ENCODE peak calls at places on chromosomes 1 and 21, in five cellular contexts. One of them, this sample, is unnamed.

GRCh38 chr21:25563399-25564116 is 43.7 kb downstream of the MRPL39 start:
- DNase-seq in CD8-positive, alpha-beta T cell: no peak
- DNase-seq in IMR-90: no peak
- DNase-seq in CD8-positive, alpha-beta memory T cell: peak; percentile 54
- DNase-seq in right cardiac atrium: no peak
- DNase-seq in this sample: no peak

GRCh38 chr1:23864801-23865542 is 3.1 kb downstream of the FUCA1 start:
- DNase-seq in right cardiac atrium: no peak
- DNase-seq in CD8-positive, alpha-beta memory T cell: no peak
- DNase-seq in IMR-90: no peak
- DNase-seq in CD8-positive, alpha-beta T cell: no peak
- DNase-seq in this sample: no peak

GRCh38 chr1:32215629-32216505 is 6.3 kb downstream of the TMEM234 start:
- DNase-seq in CD8-positive, alpha-beta memory T cell: peak; percentile 66
- DNase-seq in CD8-positive, alpha-beta T cell: peak; percentile 62
- DNase-seq in IMR-90: peak; percentile 66
- DNase-seq in right cardiac atrium: peak; percentile 74
- DNase-seq in this sample: peak; percentile 44

GRCh38 chr1:231001892-231002291 is 23.0 kb downstream of the ARV1 start:
- DNase-seq in CD8-positive, alpha-beta T cell: no peak
- DNase-seq in right cardiac atrium: no peak
- DNase-seq in IMR-90: no peak
- DNase-seq in CD8-positive, alpha-beta memory T cell: no peak
- DNase-seq in this sample: no peak

GRCh38 chr1:33258788-33259274 is 2.5 kb downstream of the ZNF362 start:
- DNase-seq in CD8-positive, alpha-beta memory T cell: peak; percentile 23
- DNase-seq in CD8-positive, alpha-beta T cell: no peak
- DNase-seq in right cardiac atrium: no peak
- DNase-seq in IMR-90: no peak
- DNase-seq in this sample: no peak

GRCh38 chr1:44328767-44329416 is 26.2 kb downstream of the ERI3 start:
- DNase-seq in CD8-positive, alpha-beta T cell: no peak
- DNase-seq in right cardiac atrium: no peak
- DNase-seq in IMR-90: no peak
- DNase-seq in CD8-positive, alpha-beta memory T cell: no peak
- DNase-seq in this sample: no peak

GRCh38 chr1:2544093-2544874 is 11.9 kb upstream of the TNFRSF14 start:
- DNase-seq in CD8-positive, alpha-beta T cell: no peak
- DNase-seq in right cardiac atrium: peak; percentile 76
- DNase-seq in IMR-90: no peak
- DNase-seq in CD8-positive, alpha-beta memory T cell: no peak
- DNase-seq in this sample: no peak

GRCh38 chr1:160217466-160218165 is 12.4 kb downstream of the PEA15 start:
- DNase-seq in CD8-positive, alpha-beta memory T cell: no peak
- DNase-seq in IMR-90: no peak
- DNase-seq in CD8-positive, alpha-beta T cell: no peak
- DNase-seq in right cardiac atrium: peak; percentile 74
- DNase-seq in this sample: no peak

GRCh38 chr1:21496886-21497285 is 12.3 kb upstream of the ALPL start:
- DNase-seq in right cardiac atrium: no peak
- DNase-seq in CD8-positive, alpha-beta memory T cell: no peak
- DNase-seq in IMR-90: no peak
- DNase-seq in CD8-positive, alpha-beta T cell: no peak
- DNase-seq in this sample: no peak

GRCh38 chr1:234725177-234726132 is 115.5 kb upstream of the IRF2BP2 start:
- DNase-seq in right cardiac atrium: peak; percentile 76
- DNase-seq in CD8-positive, alpha-beta memory T cell: peak; percentile 56
- DNase-seq in IMR-90: no peak
- DNase-seq in CD8-positive, alpha-beta T cell: peak; percentile 55
- DNase-seq in this sample: peak; percentile 32

GRCh38 chr1:192907545-192908243 is 98.9 kb downstream of the RGS2 start:
- DNase-seq in CD8-positive, alpha-beta T cell: no peak
- DNase-seq in right cardiac atrium: no peak
- DNase-seq in IMR-90: peak; percentile 20
- DNase-seq in CD8-positive, alpha-beta memory T cell: no peak
- DNase-seq in this sample: no peak

GRCh38 chr1:240122639-240123604 is 31.2 kb downstream of the FMN2 start:
- DNase-seq in IMR-90: no peak
- DNase-seq in right cardiac atrium: no peak
- DNase-seq in CD8-positive, alpha-beta T cell: no peak
- DNase-seq in CD8-positive, alpha-beta memory T cell: no peak
- DNase-seq in this sample: no peak

GRCh38 chr1:55007626-55008025 is 8.9 kb downstream of the BSND start:
- DNase-seq in CD8-positive, alpha-beta memory T cell: no peak
- DNase-seq in IMR-90: peak; percentile 63
- DNase-seq in CD8-positive, alpha-beta T cell: no peak
- DNase-seq in right cardiac atrium: no peak
- DNase-seq in this sample: no peak

GRCh38 chr21:42850866-42851391 is 28.4 kb downstream of the WDR4 start:
- DNase-seq in right cardiac atrium: no peak
- DNase-seq in CD8-positive, alpha-beta T cell: peak; percentile 33
- DNase-seq in CD8-positive, alpha-beta memory T cell: peak; percentile 57
- DNase-seq in IMR-90: no peak
- DNase-seq in this sample: no peak

GRCh38 chr1:201191723-201192477 is 1.3 kb downstream of the IGFN1 start:
- DNase-seq in IMR-90: peak; percentile 98
- DNase-seq in CD8-positive, alpha-beta T cell: no peak
- DNase-seq in CD8-positive, alpha-beta memory T cell: no peak
- DNase-seq in right cardiac atrium: peak; percentile 45
- DNase-seq in this sample: no peak

GRCh38 chr1:235910357-235911299 is 43.9 kb upstream of the LYST start:
- DNase-seq in CD8-positive, alpha-beta T cell: no peak
- DNase-seq in IMR-90: peak; percentile 97
- DNase-seq in right cardiac atrium: no peak
- DNase-seq in CD8-positive, alpha-beta memory T cell: no peak
- DNase-seq in this sample: no peak

GRCh38 chr21:31366825-31367224 is 22.8 kb upstream of the TIAM1 start:
- DNase-seq in CD8-positive, alpha-beta memory T cell: no peak
- DNase-seq in CD8-positive, alpha-beta T cell: no peak
- DNase-seq in right cardiac atrium: no peak
- DNase-seq in IMR-90: peak; percentile 86
- DNase-seq in this sample: no peak

GRCh38 chr21:17438642-17439041 is 74.2 kb upstream of the CXADR start:
- DNase-seq in CD8-positive, alpha-beta memory T cell: no peak
- DNase-seq in right cardiac atrium: no peak
- DNase-seq in IMR-90: no peak
- DNase-seq in CD8-positive, alpha-beta T cell: no peak
- DNase-seq in this sample: no peak

GRCh38 chr1:158371188-158371953 is 17.7 kb downstream of the CD1E start:
- DNase-seq in CD8-positive, alpha-beta T cell: no peak
- DNase-seq in CD8-positive, alpha-beta memory T cell: no peak
- DNase-seq in right cardiac atrium: no peak
- DNase-seq in IMR-90: no peak
- DNase-seq in this sample: no peak

GRCh38 chr1:89603651-89604413 is 29.1 kb upstream of the LRRC8C start:
- DNase-seq in CD8-positive, alpha-beta T cell: no peak
- DNase-seq in right cardiac atrium: no peak
- DNase-seq in CD8-positive, alpha-beta memory T cell: no peak
- DNase-seq in IMR-90: peak; percentile 62
- DNase-seq in this sample: no peak

GRCh38 chr1:110672753-110673108 is 2.0 kb downstream of the KCNA3 start:
- DNase-seq in IMR-90: no peak
- DNase-seq in CD8-positive, alpha-beta T cell: peak; percentile 43
- DNase-seq in right cardiac atrium: no peak
- DNase-seq in CD8-positive, alpha-beta memory T cell: peak; percentile 71
- DNase-seq in this sample: no peak

GRCh38 chr1:67850611-67851075 is 17.4 kb upstream of the GNG12 start:
- DNase-seq in CD8-positive, alpha-beta T cell: no peak
- DNase-seq in CD8-positive, alpha-beta memory T cell: no peak
- DNase-seq in IMR-90: peak; percentile 92
- DNase-seq in right cardiac atrium: peak; percentile 86
- DNase-seq in this sample: peak; percentile 72

GRCh38 chr1:107477233-107477632 is 336.4 kb downstream of the NTNG1 start:
- DNase-seq in CD8-positive, alpha-beta T cell: no peak
- DNase-seq in CD8-positive, alpha-beta memory T cell: no peak
- DNase-seq in IMR-90: no peak
- DNase-seq in right cardiac atrium: no peak
- DNase-seq in this sample: no peak

GRCh38 chr1:205279986-205280385 is 41.6 kb downstream of the NUAK2 start:
- DNase-seq in CD8-positive, alpha-beta memory T cell: no peak
- DNase-seq in CD8-positive, alpha-beta T cell: no peak
- DNase-seq in IMR-90: no peak
- DNase-seq in right cardiac atrium: no peak
- DNase-seq in this sample: no peak

GRCh38 chr1:192238421-192238820 is 78.4 kb upstream of the RGS21 start:
- DNase-seq in CD8-positive, alpha-beta memory T cell: no peak
- DNase-seq in IMR-90: no peak
- DNase-seq in CD8-positive, alpha-beta T cell: no peak
- DNase-seq in right cardiac atrium: no peak
- DNase-seq in this sample: no peak

DNA sequence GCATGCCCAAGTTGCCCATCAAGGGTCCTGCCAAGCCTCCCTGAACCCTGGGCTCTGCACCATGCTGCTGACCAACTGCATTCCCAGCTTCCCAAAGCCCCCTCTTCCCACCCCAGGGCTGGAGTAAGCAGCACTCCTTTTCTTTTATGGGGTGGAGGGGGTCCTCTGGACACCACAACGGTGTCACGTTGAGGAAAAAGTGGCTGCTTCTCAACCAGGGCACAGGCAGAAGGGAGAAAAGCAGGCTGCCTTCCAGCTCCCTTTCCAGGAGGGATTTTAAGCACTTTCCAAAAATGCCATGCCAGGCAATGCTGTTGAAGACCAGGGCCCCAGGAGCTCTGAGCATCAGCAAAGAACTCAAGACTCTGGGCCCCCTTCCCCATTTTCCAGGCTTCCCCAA is 691 bp downstream of the RIMS3 start:
- DNase-seq in CD8-positive, alpha-beta memory T cell: no peak
- DNase-seq in right cardiac atrium: no peak
- DNase-seq in CD8-positive, alpha-beta T cell: no peak
- DNase-seq in IMR-90: no peak
- DNase-seq in this sample: no peak
- H3K27ac ChIP-seq in CD8-positive, alpha-beta memory T cell: no peak overlapping the region
- H3K27ac ChIP-seq in right cardiac atrium: no peak overlapping the region
- H3K27ac ChIP-seq in CD8-positive, alpha-beta T cell: no peak overlapping the region
- H3K27ac ChIP-seq in IMR-90: no peak overlapping the region
- H3K27ac ChIP-seq in this sample: no peak overlapping the region

GRCh38 chr1:29481031-29481430 is 244.7 kb downstream of the PTPRU start:
- DNase-seq in right cardiac atrium: no peak
- DNase-seq in CD8-positive, alpha-beta T cell: no peak
- DNase-seq in IMR-90: no peak
- DNase-seq in CD8-positive, alpha-beta memory T cell: no peak
- DNase-seq in this sample: no peak

GRCh38 chr1:29482064-29482463 is 245.7 kb downstream of the PTPRU start:
- DNase-seq in right cardiac atrium: no peak
- DNase-seq in CD8-positive, alpha-beta memory T cell: no peak
- DNase-seq in IMR-90: no peak
- DNase-seq in CD8-positive, alpha-beta T cell: no peak
- DNase-seq in this sample: no peak

GRCh38 chr1:29478046-29478791 is 241.9 kb downstream of the PTPRU start:
- DNase-seq in IMR-90: no peak
- DNase-seq in CD8-positive, alpha-beta T cell: no peak
- DNase-seq in right cardiac atrium: no peak
- DNase-seq in CD8-positive, alpha-beta memory T cell: peak; percentile 9
- DNase-seq in this sample: no peak

GRCh38 chr1:29475256-29475800 is 239.0 kb downstream of the PTPRU start:
- DNase-seq in IMR-90: no peak
- DNase-seq in CD8-positive, alpha-beta T cell: no peak
- DNase-seq in CD8-positive, alpha-beta memory T cell: peak; percentile 19
- DNase-seq in right cardiac atrium: no peak
- DNase-seq in this sample: no peak

GRCh38 chr1:29478879-29479278 is 242.6 kb downstream of the PTPRU start:
- DNase-seq in CD8-positive, alpha-beta T cell: no peak
- DNase-seq in IMR-90: no peak
- DNase-seq in right cardiac atrium: no peak
- DNase-seq in CD8-positive, alpha-beta memory T cell: no peak
- DNase-seq in this sample: no peak
- H3K4me3 ChIP-seq in CD8-positive, alpha-beta T cell: no peak overlapping the region
- H3K4me3 ChIP-seq in IMR-90: no peak overlapping the region
- H3K4me3 ChIP-seq in right cardiac atrium: no peak overlapping the region
- H3K4me3 ChIP-seq in CD8-positive, alpha-beta memory T cell: no peak overlapping the region
- H3K4me3 ChIP-seq in this sample: no peak overlapping the region

GRCh38 chr21:37461494-37461893 is 94.9 kb downstream of the DYRK1A start:
- DNase-seq in right cardiac atrium: no peak
- DNase-seq in CD8-positive, alpha-beta memory T cell: no peak
- DNase-seq in IMR-90: peak; percentile 33
- DNase-seq in CD8-positive, alpha-beta T cell: no peak
- DNase-seq in this sample: no peak

GRCh38 chr21:37459575-37459974 is 93.0 kb downstream of the DYRK1A start:
- DNase-seq in CD8-positive, alpha-beta T cell: no peak
- DNase-seq in IMR-90: peak; percentile 69
- DNase-seq in right cardiac atrium: no peak
- DNase-seq in CD8-positive, alpha-beta memory T cell: no peak
- DNase-seq in this sample: no peak

GRCh38 chr21:37462087-37462861 is 95.7 kb downstream of the DYRK1A start:
- DNase-seq in CD8-positive, alpha-beta T cell: no peak
- DNase-seq in right cardiac atrium: no peak
- DNase-seq in CD8-positive, alpha-beta memory T cell: no peak
- DNase-seq in IMR-90: no peak
- DNase-seq in this sample: no peak

GRCh38 chr21:37458669-37459276 is 92.2 kb downstream of the DYRK1A start:
- DNase-seq in IMR-90: no peak
- DNase-seq in right cardiac atrium: no peak
- DNase-seq in CD8-positive, alpha-beta memory T cell: no peak
- DNase-seq in CD8-positive, alpha-beta T cell: no peak
- DNase-seq in this sample: no peak

GRCh38 chr21:37460196-37460595 is 93.6 kb downstream of the DYRK1A start:
- DNase-seq in CD8-positive, alpha-beta T cell: no peak
- DNase-seq in right cardiac atrium: no peak
- DNase-seq in IMR-90: no peak
- DNase-seq in CD8-positive, alpha-beta memory T cell: no peak
- DNase-seq in this sample: no peak
- H3K4me1 ChIP-seq in CD8-positive, alpha-beta T cell: peaks cover 82% of the 10 kb centered on the region
- H3K4me1 ChIP-seq in right cardiac atrium: peaks cover 31% of the 10 kb centered on the region
- H3K4me1 ChIP-seq in IMR-90: peaks cover 25% of the 10 kb centered on the region
- H3K4me1 ChIP-seq in CD8-positive, alpha-beta memory T cell: peaks cover 69% of the 10 kb centered on the region
- H3K4me1 ChIP-seq in this sample: peaks cover 66% of the 10 kb centered on the region

GRCh38 chr1:30889506-30889905 is 19.1 kb downstream of the SDC3 start:
- DNase-seq in right cardiac atrium: no peak
- DNase-seq in CD8-positive, alpha-beta T cell: no peak
- DNase-seq in IMR-90: peak; percentile 68
- DNase-seq in CD8-positive, alpha-beta memory T cell: no peak
- DNase-seq in this sample: no peak
- H3K27ac ChIP-seq in right cardiac atrium: no peak overlapping the region
- H3K27ac ChIP-seq in CD8-positive, alpha-beta T cell: no peak overlapping the region
- H3K27ac ChIP-seq in IMR-90: no peak overlapping the region
- H3K27ac ChIP-seq in CD8-positive, alpha-beta memory T cell: no peak overlapping the region
- H3K27ac ChIP-seq in this sample: no peak overlapping the region